ENCODE peak calls at places on chromosomes 16 and 17, in seven cellular contexts. I, S, N, K, J, W and A are unnamed samples.

GRCh38 chr16:1941162-1941923 is 1.7 kb downstream of the MSRB1 start:
- DNase-seq in I (no peak), S (no peak), N (peak; percentile 89), K (no peak), J (no peak), W (no peak), A (no peak)

GRCh38 chr17:79874329-79874981 is 35.2 kb upstream of the CBX4 start:
- DNase-seq in I (peak; percentile 26), S (no peak), N (peak; percentile 72), K (peak; percentile 32), J (no peak), W (no peak), A (no peak)

GRCh38 chr16:27217256-27217655 is 13.9 kb downstream of the KDM8 start:
- DNase-seq in I (no peak), S (no peak), N (peak; percentile 71), K (no peak), J (no peak), W (no peak), A (no peak)

GRCh38 chr16:67406628-67407027 is 9.6 kb downstream of the ZDHHC1 start:
- DNase-seq in I (peak; percentile 75), S (no peak), N (no peak), K (no peak), J (peak; percentile 57), W (peak; percentile 67), A (no peak)

GRCh38 chr17:80861892-80862291 is 129.7 kb upstream of the CHMP6 start:
- DNase-seq in I (peak; percentile 98), S (peak; percentile 25), N (peak; percentile 83), K (peak; percentile 40), J (no peak), W (no peak), A (no peak)

GRCh38 chr16:79613009-79613408 is 12.5 kb upstream of the MAF start:
- DNase-seq in I (peak; percentile 65), S (no peak), N (no peak), K (no peak), J (no peak), W (no peak), A (no peak)

GRCh38 chr16:55505333-55506015 is 3.4 kb upstream of the LPCAT2 start:
- DNase-seq in I (no peak), S (no peak), N (peak; percentile 31), K (no peak), J (no peak), W (no peak), A (no peak)

GRCh38 chr16:12613992-12614661 is 189.6 kb downstream of the CPPED1 start:
- DNase-seq in I (no peak), S (no peak), N (peak; percentile 8), K (no peak), J (no peak), W (no peak), A (no peak)

GRCh38 chr17:59151591-59151990 is 3.4 kb downstream of the SKA2 start:
- DNase-seq in I (no peak), S (no peak), N (no peak), K (no peak), J (no peak), W (no peak), A (no peak)

GRCh38 chr17:49183801-49184200 is 26.6 kb downstream of the GNGT2 start:
- DNase-seq in I (no peak), S (no peak), N (no peak), K (no peak), J (no peak), W (no peak), A (no peak)

GRCh38 chr17:49180998-49181635 is 29.3 kb downstream of the GNGT2 start:
- DNase-seq in I (no peak), S (no peak), N (no peak), K (no peak), J (no peak), W (no peak), A (no peak)

GRCh38 chr17:49183341-49183740 is 27.0 kb downstream of the GNGT2 start:
- DNase-seq in I (no peak), S (no peak), N (no peak), K (no peak), J (no peak), W (no peak), A (no peak)

DNA sequence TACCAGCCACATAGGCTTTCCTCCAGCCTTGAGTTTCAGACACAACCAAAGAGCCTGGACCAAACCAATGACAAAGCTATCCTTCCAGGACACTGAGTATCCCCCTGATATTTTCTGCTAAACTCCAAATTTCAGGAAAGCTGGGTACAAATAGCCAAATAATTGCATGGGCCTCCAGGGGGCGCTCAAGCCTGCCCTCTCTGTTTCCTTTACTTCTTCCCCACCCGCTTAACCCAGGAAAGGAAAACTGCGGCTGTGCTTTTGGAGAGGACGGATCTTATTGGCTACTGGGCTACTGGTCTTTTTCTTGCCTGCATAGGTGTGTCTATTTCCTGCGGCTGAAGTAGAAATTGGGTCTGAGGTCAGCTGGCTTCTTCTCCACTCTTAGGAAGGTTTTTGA is 30.1 kb downstream of the GNGT2 start:
- DNase-seq in I (no peak), S (peak; percentile 63), N (peak; percentile 92), K (peak; percentile 60), J (no peak), W (peak; percentile 80), A (peak; percentile 46)
- H3K9me3 ChIP-seq in I (peaks cover 19% of the 10 kb centered on the region), S (no peaks in the 10 kb centered on the region), N (peaks cover 73% of the 10 kb centered on the region), K (peaks cover 11% of the 10 kb centered on the region), J (peaks cover 40% of the 10 kb centered on the region), W (peaks cover 5% of the 10 kb centered on the region), A (peaks cover 12% of the 10 kb centered on the region)

GRCh38 chr17:76432004-76432403 is 20.9 kb downstream of the UBE2O start:
- DNase-seq in I (no peak), S (no peak), N (peak; percentile 60), K (no peak), J (no peak), W (no peak), A (no peak)

GRCh38 chr17:76431509-76431908 is 21.4 kb downstream of the UBE2O start:
- DNase-seq in I (no peak), S (no peak), N (peak; percentile 83), K (no peak), J (no peak), W (no peak), A (no peak)

GRCh38 chr17:76434870-76435269 is 18.1 kb downstream of the UBE2O start:
- DNase-seq in I (no peak), S (no peak), N (no peak), K (no peak), J (no peak), W (no peak), A (no peak)

GRCh38 chr17:76433693-76434092 is 19.3 kb downstream of the UBE2O start:
- DNase-seq in I (no peak), S (no peak), N (no peak), K (no peak), J (no peak), W (no peak), A (no peak)

DNA sequence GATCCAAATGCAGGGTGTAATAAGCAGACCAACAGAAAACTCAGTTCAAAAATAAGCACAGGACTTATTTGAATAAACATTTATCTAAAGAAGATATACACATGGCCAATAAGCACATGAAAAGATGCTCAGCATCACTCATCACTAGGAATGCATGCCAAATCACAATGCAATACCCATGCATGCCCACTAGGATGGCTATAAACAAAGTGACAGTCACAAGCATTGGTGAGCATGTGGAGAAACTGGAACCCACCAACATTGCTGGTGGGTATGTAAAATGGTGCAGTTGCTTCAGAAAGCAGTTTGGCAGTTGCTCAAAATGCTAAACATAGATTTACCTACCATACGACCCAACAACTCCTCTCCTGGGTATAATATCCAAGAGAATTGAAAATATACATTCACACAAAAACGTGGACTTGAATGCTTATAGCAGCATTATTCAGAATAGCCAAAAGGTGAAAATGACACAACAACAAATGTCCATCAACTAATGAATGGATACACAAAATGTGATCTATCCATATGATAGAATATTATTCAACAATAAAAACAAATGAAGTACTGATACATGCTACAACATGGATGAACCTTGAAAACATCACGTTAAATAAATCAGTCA is 20.1 kb downstream of the UBE2O start:
- DNase-seq in I (no peak), S (no peak), N (peak; percentile 59), K (no peak), J (no peak), W (no peak), A (no peak)
- H3K9me3 ChIP-seq in I (no peaks in the 10 kb centered on the region), S (no peaks in the 10 kb centered on the region), N (no peaks in the 10 kb centered on the region), K (no peaks in the 10 kb centered on the region), J (no peaks in the 10 kb centered on the region), W (no peaks in the 10 kb centered on the region), A (no peaks in the 10 kb centered on the region)

GRCh38 chr17:27158390-27158789 is 135.5 kb upstream of the WSB1 start:
- DNase-seq in I (no peak), S (no peak), N (no peak), K (no peak), J (no peak), W (no peak), A (no peak)
- H3K9me3 ChIP-seq in I (peaks cover 5% of the 10 kb centered on the region), S (no peaks in the 10 kb centered on the region), N (peaks cover 72% of the 10 kb centered on the region), K (no peaks in the 10 kb centered on the region), J (peaks cover 20% of the 10 kb centered on the region), W (no peaks in the 10 kb centered on the region), A (no peaks in the 10 kb centered on the region)

DNA sequence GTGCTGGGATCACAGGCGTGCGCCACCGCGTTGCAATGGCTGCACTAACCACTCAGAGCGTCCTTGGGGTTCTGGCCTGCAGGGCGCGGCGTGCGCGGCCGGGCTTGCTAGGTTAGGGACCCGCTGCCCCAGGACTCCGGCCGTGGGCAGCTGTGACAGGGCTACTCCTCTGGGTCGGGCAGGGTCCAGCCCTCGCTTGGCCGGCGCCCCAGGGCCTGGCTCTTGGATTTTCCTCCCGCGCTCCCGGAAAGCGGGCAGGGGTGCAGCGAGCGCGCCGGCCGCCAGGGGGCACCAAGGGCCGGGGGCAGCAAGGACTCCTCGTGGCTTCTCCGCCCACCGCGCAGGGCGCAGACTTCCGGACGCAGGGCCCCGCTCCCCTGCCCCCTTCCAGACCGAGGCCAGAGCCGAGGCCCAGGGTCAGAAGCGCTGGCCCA is 489 bp downstream of the TLE7 start:
- DNase-seq in I (no peak), S (no peak), N (peak; percentile 80), K (peak; percentile 19), J (no peak), W (no peak), A (no peak)
- H3K9me3 ChIP-seq in I (peaks cover 30% of the 10 kb centered on the region), S (no peaks in the 10 kb centered on the region), N (peaks cover 9% of the 10 kb centered on the region), K (peaks cover 3% of the 10 kb centered on the region), J (peaks cover 54% of the 10 kb centered on the region), W (peaks cover 4% of the 10 kb centered on the region), A (peaks cover 4% of the 10 kb centered on the region)

GRCh38 chr16:15976225-15976812 is 26.9 kb downstream of the ABCC1 start:
- DNase-seq in I (no peak), S (no peak), N (peak; percentile 70), K (no peak), J (no peak), W (no peak), A (no peak)
- H3K9me3 ChIP-seq in I (peaks cover 9% of the 10 kb centered on the region), S (no peaks in the 10 kb centered on the region), N (peaks cover 58% of the 10 kb centered on the region), K (peaks cover 1% of the 10 kb centered on the region), J (peaks cover 13% of the 10 kb centered on the region), W (no peaks in the 10 kb centered on the region), A (no peaks in the 10 kb centered on the region)

GRCh38 chr17:54270499-54270898 is 447.8 kb downstream of the KIF2B start:
- DNase-seq in I (peak; percentile 89), S (no peak), N (no peak), K (no peak), J (no peak), W (no peak), A (no peak)

GRCh38 chr17:54269886-54270285 is 447.2 kb downstream of the KIF2B start:
- DNase-seq in I (peak; percentile 86), S (no peak), N (no peak), K (no peak), J (no peak), W (no peak), A (no peak)
- H3K9me3 ChIP-seq in I (peaks cover under 1% of the 10 kb centered on the region), S (no peaks in the 10 kb centered on the region), N (peaks cover 7% of the 10 kb centered on the region), K (no peaks in the 10 kb centered on the region), J (peaks cover 6% of the 10 kb centered on the region), W (no peaks in the 10 kb centered on the region), A (no peaks in the 10 kb centered on the region)